ENCODE peak calls at places on chromosomes 11 and 22, in four cellular contexts. T, Q, I and S are unnamed samples.

GRCh38 chr11:134754823-134755198 is 342.8 kb upstream of the B3GAT1 start:
- DNase-seq in I (no peak), Q (no peak), T (no peak), S (no peak)

GRCh38 chr11:72333657-72334056 is 89.7 kb upstream of the PHOX2A start:
- DNase-seq in I (peak; percentile 19), Q (no peak), T (no peak), S (peak; percentile 18)

GRCh38 chr11:95304777-95305176 is 73.8 kb upstream of the SESN3 start:
- DNase-seq in T (no peak), I (no peak), Q (no peak), S (no peak)

GRCh38 chr22:45251828-45252227 is 11.1 kb upstream of the KIAA0930 start:
- DNase-seq in T (no peak), Q (no peak), I (no peak), S (no peak)

GRCh38 chr11:112408551-112408950 is 147.9 kb upstream of the PLET1 start:
- DNase-seq in I (no peak), Q (no peak), T (no peak), S (no peak)

GRCh38 chr11:5363712-5364111 is 12.4 kb downstream of the OR51B6 start:
- DNase-seq in Q (no peak), I (no peak), T (no peak), S (no peak)

GRCh38 chr22:40512426-40513136 is 123.9 kb downstream of the MRTFA start:
- DNase-seq in T (peak; percentile 37), I (no peak), Q (no peak), S (no peak)

GRCh38 chr11:106608677-106609076 is 409.6 kb downstream of the GUCY1A2 start:
- DNase-seq in I (no peak), T (no peak), Q (no peak), S (no peak)

GRCh38 chr11:65988791-65989592 is 13.0 kb downstream of the EIF1AD start:
- DNase-seq in Q (peak; percentile 81), T (peak; percentile 39), I (peak; percentile 78), S (peak; percentile 93)

GRCh38 chr11:95790933-95791247 is 592 bp downstream of the CEP57 start:
- DNase-seq in Q (peak; percentile 12), T (no peak), I (peak; percentile 28), S (peak; percentile 77)

GRCh38 chr11:293852-294661 is 5.1 kb downstream of the PGGHG start:
- DNase-seq in Q (no peak), T (no peak), I (no peak), S (peak; percentile 46)

GRCh38 chr11:126886085-126886484 is 114.5 kb downstream of the KIRREL3 start:
- DNase-seq in Q (no peak), I (no peak), T (no peak), S (no peak)

GRCh38 chr11:62666259-62666926 is 1.3 kb downstream of the CSKMT start:
- DNase-seq in T (no peak), Q (no peak), I (no peak), S (no peak)

GRCh38 chr11:71446942-71447688 is 1.1 kb downstream of the DHCR7 start:
- DNase-seq in Q (no peak), T (no peak), I (no peak), S (peak; percentile 51)

GRCh38 chr22:27135582-27135981 is 478.2 kb downstream of the MIAT start:
- DNase-seq in Q (no peak), T (no peak), I (no peak), S (no peak)

GRCh38 chr11:45233121-45233803 is 52.9 kb downstream of the SYT13 start:
- DNase-seq in T (no peak), Q (peak; percentile 12), I (peak; percentile 56), S (peak; percentile 52)

GRCh38 chr11:73389134-73389525 is 12.9 kb downstream of the RELT start:
- DNase-seq in T (no peak), I (no peak), Q (no peak), S (no peak)

GRCh38 chr11:72618801-72619200 is 55.4 kb downstream of the PDE2A start:
- DNase-seq in I (no peak), T (no peak), Q (no peak), S (no peak)

GRCh38 chr22:23603266-23603665 is 23.2 kb upstream of the IGLL1 start:
- DNase-seq in I (no peak), T (no peak), Q (no peak), S (no peak)

GRCh38 chr11:116838321-116839084 is 1.1 kb upstream of the APOA1 start:
- DNase-seq in T (no peak), Q (no peak), I (no peak), S (peak; percentile 61)

GRCh38 chr11:12393691-12394090 is 16.3 kb downstream of the PARVA start:
- DNase-seq in Q (no peak), I (no peak), T (no peak), S (no peak)

GRCh38 chr11:58805065-58805464 is 39.4 kb downstream of the GLYATL2 start:
- DNase-seq in T (no peak), Q (no peak), I (no peak), S (no peak)

GRCh38 chr11:44014968-44015623 is 32.7 kb upstream of the ACCSL start:
- DNase-seq in I (no peak), T (no peak), Q (no peak), S (no peak)